ENCODE peak calls at places on chromosomes 4 and X, in seven cellular contexts. One of them, this sample, is unnamed.

GRCh38 chrX:118116308-118117068 is at the start of gene KLHL13:
- DNase-seq in tibial nerve: peak; percentile 11
- DNase-seq in ovary: peak; percentile 65
- DNase-seq in HCT116: no peak
- DNase-seq in psoas muscle: peak; percentile 37
- DNase-seq in heart right ventricle: peak; percentile 31
- DNase-seq in cardiac muscle cell: peak; percentile 64
- DNase-seq in this sample: peak; percentile 41

GRCh38 chr4:148901075-148901705 is 459.0 kb upstream of the NR3C2 start:
- DNase-seq in tibial nerve: no peak
- DNase-seq in ovary: no peak
- DNase-seq in HCT116: no peak
- DNase-seq in psoas muscle: no peak
- DNase-seq in heart right ventricle: no peak
- DNase-seq in cardiac muscle cell: no peak
- DNase-seq in this sample: no peak

GRCh38 chrX:133444952-133445831 is 29.9 kb upstream of the GPC4 start:
- DNase-seq in tibial nerve: no peak
- DNase-seq in ovary: no peak
- DNase-seq in HCT116: peak; percentile 31
- DNase-seq in psoas muscle: no peak
- DNase-seq in heart right ventricle: no peak
- DNase-seq in cardiac muscle cell: peak; percentile 30
- DNase-seq in this sample: no peak

GRCh38 chr4:8428288-8429097 is 12.0 kb downstream of the ACOX3 start:
- DNase-seq in tibial nerve: peak; percentile 76
- DNase-seq in ovary: peak; percentile 94
- DNase-seq in HCT116: peak; percentile 63
- DNase-seq in psoas muscle: peak; percentile 89
- DNase-seq in heart right ventricle: peak; percentile 86
- DNase-seq in cardiac muscle cell: peak; percentile 92
- DNase-seq in this sample: peak; percentile 80

GRCh38 chr4:7424553-7425111 is 10.1 kb downstream of the PSAPL1 start:
- DNase-seq in tibial nerve: no peak
- DNase-seq in ovary: peak; percentile 26
- DNase-seq in HCT116: no peak
- DNase-seq in psoas muscle: no peak
- DNase-seq in heart right ventricle: no peak
- DNase-seq in cardiac muscle cell: no peak
- DNase-seq in this sample: no peak

GRCh38 chr4:149706942-149707341 is 108.7 kb downstream of the IQCM start:
- DNase-seq in tibial nerve: no peak
- DNase-seq in ovary: no peak
- DNase-seq in HCT116: no peak
- DNase-seq in psoas muscle: no peak
- DNase-seq in heart right ventricle: no peak
- DNase-seq in cardiac muscle cell: no peak
- DNase-seq in this sample: no peak

GRCh38 chr4:80215449-80216052 is 18.2 kb downstream of the PRDM8 start:
- DNase-seq in tibial nerve: no peak
- DNase-seq in ovary: no peak
- DNase-seq in HCT116: no peak
- DNase-seq in psoas muscle: no peak
- DNase-seq in heart right ventricle: no peak
- DNase-seq in cardiac muscle cell: peak; percentile 30
- DNase-seq in this sample: no peak

GRCh38 chrX:140712413-140713173 is 3.0 kb downstream of the LINC00632 start:
- DNase-seq in tibial nerve: peak; percentile 13
- DNase-seq in ovary: peak; percentile 53
- DNase-seq in HCT116: no peak
- DNase-seq in psoas muscle: peak; percentile 39
- DNase-seq in heart right ventricle: peak; percentile 58
- DNase-seq in cardiac muscle cell: peak; percentile 62
- DNase-seq in this sample: peak; percentile 48

GRCh38 chrX:11968470-11968869 is 169.8 kb upstream of the FRMPD4 start:
- DNase-seq in tibial nerve: no peak
- DNase-seq in ovary: no peak
- DNase-seq in HCT116: no peak
- DNase-seq in psoas muscle: no peak
- DNase-seq in heart right ventricle: no peak
- DNase-seq in cardiac muscle cell: no peak
- DNase-seq in this sample: no peak

GRCh38 chr4:40199999-40200880 is 3.4 kb downstream of the RHOH start:
- DNase-seq in tibial nerve: no peak
- DNase-seq in ovary: no peak
- DNase-seq in HCT116: no peak
- DNase-seq in psoas muscle: no peak
- DNase-seq in heart right ventricle: no peak
- DNase-seq in cardiac muscle cell: no peak
- DNase-seq in this sample: no peak

DNA sequence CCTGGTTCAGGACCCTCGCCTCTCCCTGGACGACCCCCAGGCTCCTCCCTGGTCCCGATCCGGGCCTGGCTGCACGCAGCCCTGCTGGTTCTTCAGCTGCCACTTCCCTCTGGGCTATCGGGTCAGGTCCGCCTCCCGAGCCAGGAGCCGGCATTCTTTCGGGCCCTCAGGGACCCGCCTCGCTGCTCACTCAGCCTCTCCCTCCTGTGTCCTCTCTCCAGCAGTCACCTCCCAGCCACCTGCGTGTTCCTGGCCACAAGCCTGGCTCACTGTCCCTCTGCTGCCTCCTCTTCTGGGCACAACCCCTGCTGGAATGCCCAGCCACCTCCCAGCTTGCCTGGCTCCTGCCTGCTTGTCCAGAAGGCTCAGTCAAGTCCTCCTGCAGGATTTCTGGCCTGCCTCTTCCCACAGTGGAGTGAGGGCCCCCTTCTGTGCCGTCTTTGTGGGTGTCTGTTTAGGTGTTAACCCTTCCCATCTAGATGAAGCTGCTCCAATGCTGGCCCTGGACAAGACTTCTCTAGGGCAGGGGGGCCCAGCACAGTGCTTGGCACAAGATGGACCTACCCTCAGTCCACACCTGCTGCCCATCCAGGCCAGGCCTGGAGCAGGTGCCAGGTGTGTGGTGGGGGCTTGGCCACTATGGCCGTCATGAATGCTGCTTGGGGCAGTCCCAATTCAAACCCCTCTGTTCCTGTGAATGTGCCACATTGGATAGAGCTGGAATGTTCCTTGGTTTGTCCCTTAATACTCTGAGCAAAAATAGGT is 2.2 kb downstream of the WFS1 start:
- DNase-seq in tibial nerve: peak; percentile 29
- DNase-seq in ovary: peak; percentile 63
- DNase-seq in HCT116: no peak
- DNase-seq in psoas muscle: no peak
- DNase-seq in heart right ventricle: peak; percentile 51
- DNase-seq in cardiac muscle cell: no peak
- DNase-seq in this sample: no peak
- H3K4me3 ChIP-seq in tibial nerve: peak overlapping the region; percentile 1
- H3K4me3 ChIP-seq in ovary: peak overlapping the region; percentile 96
- H3K4me3 ChIP-seq in HCT116: no peak overlapping the region
- H3K4me3 ChIP-seq in psoas muscle: peak overlapping the region; percentile 95
- H3K4me3 ChIP-seq in heart right ventricle: peak overlapping the region; percentile 94
- H3K4me3 ChIP-seq in cardiac muscle cell: no peak overlapping the region
- H3K4me3 ChIP-seq in this sample: no peak overlapping the region

GRCh38 chr4:102862016-102862415 is 6.8 kb upstream of the CISD2 start:
- DNase-seq in tibial nerve: no peak
- DNase-seq in ovary: no peak
- DNase-seq in HCT116: no peak
- DNase-seq in psoas muscle: no peak
- DNase-seq in heart right ventricle: no peak
- DNase-seq in cardiac muscle cell: no peak
- DNase-seq in this sample: no peak

GRCh38 chr4:102858828-102859464 is 9.8 kb upstream of the CISD2 start:
- DNase-seq in tibial nerve: no peak
- DNase-seq in ovary: no peak
- DNase-seq in HCT116: no peak
- DNase-seq in psoas muscle: no peak
- DNase-seq in heart right ventricle: no peak
- DNase-seq in cardiac muscle cell: no peak
- DNase-seq in this sample: no peak

GRCh38 chr4:102862747-102863146 is 6.0 kb upstream of the CISD2 start:
- DNase-seq in tibial nerve: no peak
- DNase-seq in ovary: no peak
- DNase-seq in HCT116: no peak
- DNase-seq in psoas muscle: no peak
- DNase-seq in heart right ventricle: no peak
- DNase-seq in cardiac muscle cell: no peak
- DNase-seq in this sample: no peak

DNA sequence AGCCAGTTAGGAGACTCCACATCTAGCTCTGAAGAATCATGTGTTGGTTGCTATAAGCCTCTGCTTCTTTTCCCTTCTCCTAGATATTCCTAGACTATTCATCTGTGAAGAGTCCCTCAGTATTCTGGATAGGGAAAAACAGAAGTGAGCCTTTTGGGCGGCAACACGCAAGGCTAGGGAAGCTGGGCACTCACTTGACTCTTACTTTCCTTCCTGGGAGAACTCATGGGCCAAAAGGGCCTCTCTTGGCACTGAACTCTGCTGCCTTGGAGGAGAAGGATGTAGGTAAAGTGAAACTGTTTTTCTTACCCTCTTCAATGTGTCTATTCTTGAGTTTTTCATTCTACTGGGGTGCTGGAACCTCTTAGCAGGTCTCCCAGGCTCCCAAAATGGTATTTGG is 7.9 kb upstream of the CISD2 start:
- DNase-seq in tibial nerve: no peak
- DNase-seq in ovary: no peak
- DNase-seq in HCT116: no peak
- DNase-seq in psoas muscle: no peak
- DNase-seq in heart right ventricle: no peak
- DNase-seq in cardiac muscle cell: no peak
- DNase-seq in this sample: no peak
- H3K9me3 ChIP-seq in tibial nerve: no peaks in the 10 kb centered on the region
- H3K9me3 ChIP-seq in ovary: no peaks in the 10 kb centered on the region
- H3K9me3 ChIP-seq in HCT116: peaks cover 4% of the 10 kb centered on the region
- H3K9me3 ChIP-seq in psoas muscle: peaks cover 18% of the 10 kb centered on the region
- H3K9me3 ChIP-seq in heart right ventricle: peaks cover 6% of the 10 kb centered on the region
- H3K9me3 ChIP-seq in cardiac muscle cell: no peaks in the 10 kb centered on the region
- H3K9me3 ChIP-seq in this sample: no peaks in the 10 kb centered on the region

DNA sequence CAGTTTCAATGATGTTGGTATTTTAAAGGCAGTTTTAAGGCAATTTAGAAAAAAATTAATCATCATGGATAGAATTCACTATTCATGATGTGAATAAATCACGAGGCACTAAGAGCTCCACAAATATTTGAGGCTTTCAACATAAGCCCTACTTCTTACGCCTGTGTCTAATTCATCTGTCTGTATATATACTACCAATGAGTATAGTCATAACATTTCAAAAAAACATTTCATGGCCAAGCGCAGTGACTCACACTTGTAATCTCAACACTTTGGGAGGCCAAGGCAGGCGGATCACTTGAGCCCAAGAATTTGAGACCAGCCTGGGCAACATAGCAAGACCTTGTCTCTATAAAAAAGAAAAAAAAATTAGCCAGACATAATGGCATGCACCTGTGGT is 56.5 kb downstream of the FBXL5 start:
- DNase-seq in tibial nerve: no peak
- DNase-seq in ovary: no peak
- DNase-seq in HCT116: no peak
- DNase-seq in psoas muscle: no peak
- DNase-seq in heart right ventricle: no peak
- DNase-seq in cardiac muscle cell: no peak
- DNase-seq in this sample: peak; percentile 5
- H3K36me3 ChIP-seq in tibial nerve: no peaks in the 10 kb centered on the region
- H3K36me3 ChIP-seq in ovary: no peaks in the 10 kb centered on the region
- H3K36me3 ChIP-seq in HCT116: peaks cover 2% of the 10 kb centered on the region
- H3K36me3 ChIP-seq in psoas muscle: no peaks in the 10 kb centered on the region
- H3K36me3 ChIP-seq in heart right ventricle: no peaks in the 10 kb centered on the region
- H3K36me3 ChIP-seq in cardiac muscle cell: peaks cover 28% of the 10 kb centered on the region
- H3K36me3 ChIP-seq in this sample: peaks cover 2% of the 10 kb centered on the region

GRCh38 chrX:129983575-129984131 is 1.2 kb downstream of the BCORL1 start:
- DNase-seq in tibial nerve: no peak
- DNase-seq in ovary: peak; percentile 50
- DNase-seq in HCT116: no peak
- DNase-seq in psoas muscle: peak; percentile 30
- DNase-seq in heart right ventricle: peak; percentile 6
- DNase-seq in cardiac muscle cell: peak; percentile 56
- DNase-seq in this sample: peak; percentile 12

GRCh38 chrX:129981752-129982299 is 609 bp upstream of the BCORL1 start:
- DNase-seq in tibial nerve: no peak
- DNase-seq in ovary: no peak
- DNase-seq in HCT116: no peak
- DNase-seq in psoas muscle: no peak
- DNase-seq in heart right ventricle: no peak
- DNase-seq in cardiac muscle cell: no peak
- DNase-seq in this sample: no peak

GRCh38 chrX:129984196-129984962 is 1.9 kb downstream of the BCORL1 start:
- DNase-seq in tibial nerve: no peak
- DNase-seq in ovary: peak; percentile 60
- DNase-seq in HCT116: no peak
- DNase-seq in psoas muscle: peak; percentile 32
- DNase-seq in heart right ventricle: peak; percentile 16
- DNase-seq in cardiac muscle cell: no peak
- DNase-seq in this sample: peak; percentile 21

GRCh38 chrX:129981207-129981553 is 1.3 kb upstream of the BCORL1 start:
- DNase-seq in tibial nerve: no peak
- DNase-seq in ovary: no peak
- DNase-seq in HCT116: no peak
- DNase-seq in psoas muscle: no peak
- DNase-seq in heart right ventricle: no peak
- DNase-seq in cardiac muscle cell: no peak
- DNase-seq in this sample: no peak

DNA sequence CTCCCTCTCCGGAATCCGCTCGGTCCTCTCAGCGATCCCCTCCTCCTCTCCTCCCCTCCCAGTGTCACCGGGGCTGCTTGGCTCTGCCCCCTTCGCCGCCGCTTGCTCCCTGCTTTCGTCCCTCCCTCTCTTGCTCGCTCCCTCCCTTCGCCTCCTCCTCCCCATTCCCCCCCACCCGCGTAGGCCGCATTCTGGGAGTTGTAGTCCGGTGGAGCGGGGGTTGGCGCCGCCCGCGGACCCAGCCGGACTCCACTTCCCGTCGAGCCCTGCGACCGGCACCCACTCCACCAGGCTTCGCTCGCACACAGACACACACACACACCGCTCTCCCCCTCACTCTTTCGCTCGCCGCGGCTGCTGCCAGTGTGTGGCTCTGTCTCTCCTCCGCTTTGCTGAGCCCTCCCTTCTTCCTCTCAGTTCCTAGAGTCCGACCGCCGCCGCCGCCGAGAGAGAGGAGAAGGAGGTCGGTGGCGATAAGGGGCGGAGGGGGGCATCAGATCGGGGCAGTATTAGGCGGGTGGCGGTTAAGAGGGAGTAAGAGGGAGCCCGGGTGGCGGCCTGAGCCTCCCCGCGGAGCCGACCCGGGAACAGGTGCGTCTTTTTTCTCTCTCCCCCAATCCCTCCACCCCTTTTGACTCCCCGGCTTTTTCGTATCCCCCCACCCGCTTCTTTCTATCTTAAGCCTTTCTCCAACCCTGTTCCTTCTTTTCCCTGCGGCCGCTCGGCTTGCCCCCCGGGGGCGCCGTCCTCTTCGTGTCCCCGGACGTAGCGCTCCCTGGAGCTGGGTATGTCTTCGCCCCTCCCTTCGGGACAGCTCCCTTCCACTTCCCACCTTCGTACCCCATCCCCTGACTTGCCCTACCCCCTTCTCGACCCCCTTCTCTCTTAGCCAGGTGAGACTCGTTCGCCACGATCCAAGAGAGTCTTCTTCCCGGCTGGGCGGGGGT is at the start of gene BCORL1:
- DNase-seq in tibial nerve: peak; percentile 82
- DNase-seq in ovary: peak; percentile 91
- DNase-seq in HCT116: peak; percentile 79
- DNase-seq in psoas muscle: peak; percentile 89
- DNase-seq in heart right ventricle: peak; percentile 90
- DNase-seq in cardiac muscle cell: peak; percentile 91
- DNase-seq in this sample: peak; percentile 91
- H3K4me3 ChIP-seq in tibial nerve: no peak within 1 kb of the TSS
- H3K4me3 ChIP-seq in ovary: peak within 1 kb of the TSS; percentile 40
- H3K4me3 ChIP-seq in HCT116: no peak within 1 kb of the TSS
- H3K4me3 ChIP-seq in psoas muscle: no peak within 1 kb of the TSS
- H3K4me3 ChIP-seq in heart right ventricle: no peak within 1 kb of the TSS
- H3K4me3 ChIP-seq in cardiac muscle cell: peak within 1 kb of the TSS; percentile 39
- H3K4me3 ChIP-seq in this sample: peak within 1 kb of the TSS; percentile 40